ENCODE peak calls at places on chromosome 1, in four cellular contexts. Q is uterus, H is hepatocyte, W is tibial artery. J is an unnamed sample. For H3K4me1, the result is how much of the 10 kb centered on the place peaks cover.

GRCh38 chr1:220990417-220991337 is 111.4 kb downstream of the HLX start:
- DNase-seq in Q (no peak), H (no peak), W (no peak), J (no peak)

GRCh38 chr1:155177918-155178281 is 4.3 kb downstream of the TRIM46 start:
- DNase-seq in Q (no peak), H (no peak), W (peak), J (no peak)

GRCh38 chr1:40475268-40475667 is 1.8 kb upstream of the ZFP69 start:
- DNase-seq in Q (no peak), H (no peak), W (no peak), J (no peak)

GRCh38 chr1:177384461-177384860 is 213.7 kb downstream of the BRINP2 start:
- DNase-seq in Q (no peak), H (no peak), W (no peak), J (peak)

GRCh38 chr1:110787328-110788071 is 85.4 kb upstream of the CD53 start:
- DNase-seq in Q (no peak), H (no peak), W (no peak), J (no peak)

GRCh38 chr1:121483961-121484424 is 299.2 kb downstream of the SRGAP2C start:
- DNase-seq in Q (no peak), H (peak), W (no peak), J (no peak)

GRCh38 chr1:86062458-86062857 is 94.1 kb downstream of the COL24A1 start:
- DNase-seq in Q (no peak), H (no peak), W (no peak), J (no peak)

GRCh38 chr1:59776960-59777852 is 37.5 kb upstream of the HOOK1 start:
- DNase-seq in Q (no peak), H (no peak), W (no peak), J (peak)

GRCh38 chr1:16151985-16152384 is 3.9 kb downstream of the EPHA2 start:
- DNase-seq in Q (no peak), H (no peak), W (no peak), J (no peak)
- H3K4me1 ChIP-seq in Q (under half), H (half or more), W (half or more), J (under half)

DNA sequence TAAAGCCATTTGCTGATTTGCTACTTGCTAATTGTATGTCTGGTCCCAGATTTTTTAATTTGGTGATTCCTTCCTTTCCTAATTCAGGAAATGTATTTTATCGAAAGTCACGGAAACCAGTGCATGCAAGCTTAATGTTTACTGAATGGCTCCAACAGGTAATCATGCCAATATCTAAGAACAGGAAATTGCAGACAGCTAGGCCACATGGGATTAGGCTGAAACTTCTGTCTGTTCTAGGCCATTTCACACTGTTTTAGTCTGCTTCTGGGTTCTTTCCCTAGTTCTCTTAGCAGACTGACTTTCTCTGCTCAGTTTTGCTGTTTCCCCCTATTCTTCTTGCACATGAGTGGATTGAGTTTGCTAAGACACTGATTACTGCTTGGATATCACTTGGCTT is 111.4 kb downstream of the NTNG1 start:
- DNase-seq in Q (no peak), H (no peak), W (no peak), J (no peak)
- H3K4me1 ChIP-seq in Q (under half), H (under half), W (under half), J (under half)

DNA sequence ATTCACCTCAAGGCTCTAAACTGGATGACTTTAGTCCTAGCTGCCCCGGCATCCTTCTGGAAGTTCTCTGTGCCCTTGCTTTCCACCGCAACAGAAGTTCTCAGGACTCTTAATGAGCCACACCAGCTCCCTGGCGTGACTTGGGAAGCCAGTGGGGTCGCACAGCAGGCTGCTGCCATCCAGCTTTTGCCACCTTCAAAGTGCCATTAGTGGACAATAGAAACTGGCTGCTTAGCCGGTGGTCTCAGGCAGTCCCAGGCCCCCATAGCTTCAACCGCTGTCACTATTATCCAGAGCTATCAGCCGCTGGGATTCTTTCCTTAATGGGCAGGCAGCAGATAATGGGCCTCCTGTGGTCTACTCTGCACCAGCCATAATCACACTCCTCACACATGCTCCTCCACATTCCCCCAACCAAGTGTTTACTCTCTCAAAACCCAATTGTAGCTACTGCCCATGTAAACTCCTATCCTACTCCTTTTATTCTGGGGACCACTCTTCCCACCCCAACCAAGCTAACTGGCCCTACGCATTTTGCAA is 37.3 kb downstream of the PLEKHA6 start:
- DNase-seq in Q (no peak), H (no peak), W (no peak), J (peak)
- H3K4me1 ChIP-seq in Q (under half), H (half or more), W (under half), J (under half)

GRCh38 chr1:232579461-232579860 is 50.5 kb downstream of the SIPA1L2 start:
- DNase-seq in Q (no peak), H (no peak), W (no peak), J (no peak)

GRCh38 chr1:232578681-232579195 is 51.2 kb downstream of the SIPA1L2 start:
- DNase-seq in Q (no peak), H (no peak), W (no peak), J (peak)

GRCh38 chr1:232575524-232576040 is 54.4 kb downstream of the SIPA1L2 start:
- DNase-seq in Q (no peak), H (no peak), W (no peak), J (no peak)

GRCh38 chr1:232576537-232576936 is 53.4 kb downstream of the SIPA1L2 start:
- DNase-seq in Q (no peak), H (no peak), W (no peak), J (no peak)

DNA sequence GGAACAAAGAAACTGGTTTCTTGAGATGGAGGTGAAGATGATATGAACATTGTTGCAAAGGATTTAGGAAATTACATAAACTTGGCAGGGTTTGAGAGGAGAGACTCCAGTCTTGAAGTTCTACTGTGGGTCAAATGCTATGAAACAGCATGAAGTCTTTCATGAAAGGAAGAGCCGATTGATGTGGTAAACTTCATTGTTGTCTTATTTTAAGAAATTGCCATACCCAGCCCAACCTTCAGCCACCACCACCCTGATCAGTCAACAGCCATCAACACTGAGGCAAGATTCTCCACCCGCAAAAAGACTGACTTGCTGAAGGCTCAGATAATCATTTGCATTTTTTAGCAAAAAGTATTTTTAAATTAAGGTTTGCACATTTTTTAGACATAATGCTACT is 52.1 kb downstream of the SIPA1L2 start:
- DNase-seq in Q (no peak), H (no peak), W (no peak), J (no peak)
- H3K4me1 ChIP-seq in Q (under half), H (under half), W (under half), J (under half)

DNA sequence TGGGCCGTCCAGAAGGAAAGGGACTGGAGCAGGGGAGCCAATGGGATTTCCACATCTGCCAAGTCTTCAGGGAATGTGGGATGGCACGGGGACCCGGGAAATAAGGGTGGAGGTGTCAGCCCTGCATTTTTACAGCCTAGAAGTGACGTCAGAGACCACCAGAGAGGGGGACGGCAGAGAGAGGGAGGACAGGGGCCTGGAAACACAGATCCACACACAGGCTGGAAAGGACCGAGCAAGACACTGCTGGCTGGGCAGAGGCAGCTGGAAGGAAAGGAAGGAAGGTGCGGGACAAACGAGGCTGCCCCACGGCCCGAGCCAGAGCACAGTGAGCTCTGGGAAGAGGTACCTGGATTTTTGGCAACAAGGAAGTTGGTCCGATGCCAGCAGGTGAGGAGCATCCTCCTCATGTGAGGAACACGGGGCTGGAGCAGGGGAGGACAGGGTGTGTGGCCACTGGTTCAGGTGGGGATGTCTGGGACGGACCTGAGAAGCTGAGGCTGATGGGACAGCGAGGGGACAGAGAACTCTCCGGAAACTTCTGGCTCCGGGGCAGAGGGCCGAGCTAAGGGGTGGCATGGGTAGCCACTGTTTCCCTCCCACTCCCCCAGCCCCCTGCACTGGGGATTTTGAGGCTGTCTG is 138.3 kb downstream of the PGBD5 start:
- DNase-seq in Q (no peak), H (no peak), W (no peak), J (no peak)
- H3K4me1 ChIP-seq in Q (under half), H (under half), W (under half), J (under half)

GRCh38 chr1:27774654-27775053 is 1.6 kb downstream of the STX12 start:
- DNase-seq in Q (no peak), H (no peak), W (no peak), J (no peak)
- H3K4me1 ChIP-seq in Q (under half), H (under half), W (under half), J (under half)

GRCh38 chr1:236512019-236512418 is 11.8 kb upstream of the LGALS8 start:
- DNase-seq in Q (no peak), H (no peak), W (no peak), J (no peak)

GRCh38 chr1:236515443-236515958 is 8.3 kb upstream of the LGALS8 start:
- DNase-seq in Q (no peak), H (no peak), W (no peak), J (no peak)

GRCh38 chr1:236516929-236517704 is 6.7 kb upstream of the LGALS8 start:
- DNase-seq in Q (no peak), H (peak), W (no peak), J (no peak)

GRCh38 chr1:236518343-236518742 is 5.4 kb upstream of the LGALS8 start:
- DNase-seq in Q (no peak), H (no peak), W (no peak), J (no peak)

GRCh38 chr1:236514703-236515442 is 8.9 kb upstream of the LGALS8 start:
- DNase-seq in Q (no peak), H (no peak), W (no peak), J (no peak)
- H3K4me1 ChIP-seq in Q (under half), H (under half), W (under half), J (under half)

DNA sequence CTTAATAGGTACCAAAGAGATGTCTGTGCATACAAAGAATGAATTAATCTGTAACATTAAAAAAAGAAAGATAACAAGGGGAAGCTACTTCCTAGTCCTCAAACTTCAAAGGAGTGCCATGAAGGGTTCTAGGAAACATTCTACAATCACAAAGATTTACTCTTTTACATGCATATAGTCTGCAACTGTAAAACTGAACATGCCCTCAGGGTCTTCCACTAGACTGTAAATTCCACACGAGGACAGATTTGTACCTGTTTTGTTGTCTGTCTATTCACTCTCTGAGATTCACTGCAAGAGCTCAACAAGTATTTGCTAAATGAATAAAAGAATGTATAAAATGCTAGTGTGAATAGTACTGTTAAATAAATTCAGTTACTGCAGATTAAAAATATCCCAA is 4.4 kb downstream of the JAK1 start:
- DNase-seq in Q (no peak), H (no peak), W (no peak), J (no peak)
- H3K4me1 ChIP-seq in Q (under half), H (under half), W (under half), J (under half)